ENCODE peak calls at places on chromosomes 7 and 10, in nine cellular contexts. U, C, M, B, E, O, Y, D and X are unnamed samples.

GRCh38 chr10:71665456-71665855 is 54.1 kb downstream of the C10orf105 start:
- DNase-seq in U (no peak), C (no peak), M (no peak), B (no peak), E (no peak), O (no peak), Y (no peak), D (no peak), X (no peak)

GRCh38 chr10:5482016-5482415 is 17.4 kb downstream of the CALML5 start:
- DNase-seq in U (no peak), C (no peak), M (no peak), B (no peak), E (no peak), O (no peak), Y (no peak), D (no peak), X (no peak)

GRCh38 chr10:132368881-132369635 is 27.9 kb upstream of the PWWP2B start:
- DNase-seq in U (no peak), C (no peak), M (no peak), B (no peak), E (no peak), O (no peak), Y (no peak), D (no peak), X (no peak)

GRCh38 chr7:31741852-31742251 is 54.8 kb downstream of the PPP1R17 start:
- DNase-seq in U (no peak), C (no peak), M (no peak), B (no peak), E (no peak), O (no peak), Y (no peak), D (no peak), X (no peak)

GRCh38 chr7:108286290-108286904 is 156.2 kb upstream of the LAMB4 start:
- DNase-seq in U (no peak), C (no peak), M (no peak), B (no peak), E (no peak), O (no peak), Y (no peak), D (no peak), X (no peak)

GRCh38 chr10:95881316-95881715 is 26.5 kb upstream of the CC2D2B start:
- DNase-seq in U (no peak), C (no peak), M (no peak), B (no peak), E (no peak), O (no peak), Y (no peak), D (no peak), X (no peak)

GRCh38 chr10:5965266-5965665 is 12.1 kb downstream of the IL15RA start:
- DNase-seq in U (no peak), C (peak), M (no peak), B (no peak), E (no peak), O (no peak), Y (no peak), D (no peak), X (no peak)

GRCh38 chr7:99037327-99037940 is 106.5 kb downstream of the SMURF1 start:
- DNase-seq in U (no peak), C (no peak), M (no peak), B (no peak), E (no peak), O (no peak), Y (no peak), D (no peak), X (no peak)

GRCh38 chr10:110221721-110222261 is 14.4 kb downstream of the MXI1 start:
- DNase-seq in U (peak), C (peak), M (peak), B (peak), E (no peak), O (peak), Y (peak), D (peak), X (peak)

GRCh38 chr7:92253251-92253650 is 7.5 kb downstream of the ANKIB1 start:
- DNase-seq in U (no peak), C (no peak), M (no peak), B (no peak), E (no peak), O (no peak), Y (no peak), D (no peak), X (no peak)

GRCh38 chr10:102644066-102644645 is at the start of gene TRIM8:
- DNase-seq in U (peak), C (peak), M (peak), B (peak), E (no peak), O (peak), Y (peak), D (peak), X (no peak)

GRCh38 chr7:48742046-48742445 is 182.3 kb upstream of the CDC14C start:
- DNase-seq in U (no peak), C (no peak), M (no peak), B (no peak), E (peak), O (no peak), Y (no peak), D (no peak), X (no peak)

GRCh38 chr7:2830609-2831376 is 13.3 kb downstream of the GNA12 start:
- DNase-seq in U (no peak), C (no peak), M (no peak), B (no peak), E (no peak), O (no peak), Y (no peak), D (no peak), X (no peak)

GRCh38 chr7:157425137-157425731 is 88.4 kb downstream of the DNAJB6 start:
- DNase-seq in U (peak), C (no peak), M (no peak), B (no peak), E (no peak), O (no peak), Y (no peak), D (no peak), X (no peak)

GRCh38 chr10:71805776-71806705 is 32.7 kb upstream of the VSIR start:
- DNase-seq in U (no peak), C (no peak), M (no peak), B (no peak), E (no peak), O (no peak), Y (no peak), D (no peak), X (no peak)

GRCh38 chr7:74380720-74381119 is 73.0 kb upstream of the GTF2IRD1 start:
- DNase-seq in U (no peak), C (peak), M (no peak), B (no peak), E (no peak), O (no peak), Y (no peak), D (no peak), X (no peak)

GRCh38 chr10:86663046-86663345 is 5.3 kb upstream of the LDB3 start:
- DNase-seq in U (no peak), C (peak), M (no peak), B (no peak), E (no peak), O (no peak), Y (no peak), D (peak), X (no peak)

GRCh38 chr10:74949843-74950765 is 123.7 kb downstream of the KAT6B start:
- DNase-seq in U (no peak), C (no peak), M (no peak), B (no peak), E (no peak), O (no peak), Y (no peak), D (no peak), X (no peak)

GRCh38 chr10:17077251-17077904 is 52.2 kb downstream of the CUBN start:
- DNase-seq in U (no peak), C (no peak), M (no peak), B (no peak), E (no peak), O (no peak), Y (no peak), D (no peak), X (no peak)

GRCh38 chr7:80596933-80597517 is 41.4 kb upstream of the CD36 start:
- DNase-seq in U (no peak), C (no peak), M (no peak), B (no peak), E (no peak), O (no peak), Y (no peak), D (no peak), X (no peak)

GRCh38 chr10:69093933-69094332 is 6.0 kb downstream of the SRGN start:
- DNase-seq in U (no peak), C (no peak), M (no peak), B (no peak), E (no peak), O (no peak), Y (no peak), D (no peak), X (no peak)

GRCh38 chr7:71507665-71508064 is 375.7 kb downstream of the GALNT17 start:
- DNase-seq in U (no peak), C (no peak), M (no peak), B (no peak), E (no peak), O (no peak), Y (no peak), D (no peak), X (no peak)

GRCh38 chr10:759898-760477 is 70.5 kb upstream of the DIP2C start:
- DNase-seq in U (no peak), C (no peak), M (no peak), B (no peak), E (no peak), O (no peak), Y (peak), D (no peak), X (no peak)

GRCh38 chr10:28796606-28797512 is 119.5 kb downstream of the BAMBI start:
- DNase-seq in U (no peak), C (peak), M (no peak), B (peak), E (no peak), O (no peak), Y (no peak), D (peak), X (peak)

GRCh38 chr7:31023877-31024276 is 28.2 kb upstream of the ADCYAP1R1 start:
- DNase-seq in U (no peak), C (no peak), M (no peak), B (no peak), E (no peak), O (no peak), Y (peak), D (no peak), X (no peak)

GRCh38 chr7:47329320-47329926 is 252.5 kb downstream of the TNS3 start:
- DNase-seq in U (no peak), C (no peak), M (peak), B (no peak), E (no peak), O (no peak), Y (no peak), D (no peak), X (no peak)

GRCh38 chr10:103284170-103284569 is 7.2 kb downstream of the INA start:
- DNase-seq in U (no peak), C (no peak), M (no peak), B (no peak), E (no peak), O (no peak), Y (no peak), D (no peak), X (no peak)

GRCh38 chr7:85324145-85324799 is 137.4 kb upstream of the SEMA3D start:
- DNase-seq in U (no peak), C (no peak), M (no peak), B (no peak), E (no peak), O (peak), Y (no peak), D (no peak), X (no peak)

GRCh38 chr10:110647136-110647430 is 2.9 kb downstream of the RBM20 start:
- DNase-seq in U (no peak), C (no peak), M (no peak), B (no peak), E (no peak), O (no peak), Y (no peak), D (no peak), X (no peak)

GRCh38 chr10:43121444-43121843 is 16.8 kb upstream of the CSGALNACT2 start:
- DNase-seq in U (peak), C (no peak), M (no peak), B (no peak), E (no peak), O (no peak), Y (no peak), D (no peak), X (peak)

GRCh38 chr10:103847909-103848468 is 7.4 kb downstream of the SH3PXD2A start:
- DNase-seq in U (no peak), C (no peak), M (no peak), B (no peak), E (no peak), O (no peak), Y (peak), D (no peak), X (no peak)

GRCh38 chr10:14389981-14390590 is 59.4 kb upstream of the FRMD4A start:
- DNase-seq in U (no peak), C (no peak), M (no peak), B (no peak), E (no peak), O (no peak), Y (peak), D (no peak), X (no peak)

GRCh38 chr10:118264838-118265470 is 77.2 kb downstream of the FAM204A start:
- DNase-seq in U (no peak), C (no peak), M (no peak), B (no peak), E (no peak), O (no peak), Y (no peak), D (no peak), X (no peak)

GRCh38 chr10:14433147-14433546 is 102.4 kb upstream of the FRMD4A start:
- DNase-seq in U (no peak), C (no peak), M (no peak), B (no peak), E (no peak), O (no peak), Y (no peak), D (no peak), X (no peak)

GRCh38 chr10:24396396-24396795 is 187.5 kb downstream of the KIAA1217 start:
- DNase-seq in U (no peak), C (no peak), M (no peak), B (no peak), E (no peak), O (no peak), Y (no peak), D (no peak), X (no peak)

GRCh38 chr7:131556055-131556911 is at the start of gene PODXL:
- DNase-seq in U (peak), C (peak), M (peak), B (peak), E (peak), O (peak), Y (peak), D (peak), X (peak)

GRCh38 chr10:13397052-13397451 is 49.0 kb upstream of the SEPHS1 start:
- DNase-seq in U (no peak), C (no peak), M (no peak), B (no peak), E (no peak), O (no peak), Y (no peak), D (no peak), X (no peak)

GRCh38 chr10:32210306-32211045 is 136.5 kb downstream of the EPC1 start:
- DNase-seq in U (no peak), C (no peak), M (peak), B (peak), E (no peak), O (no peak), Y (peak), D (no peak), X (no peak)